ENCODE peak calls at places on chromosomes 5 and 9, in five cellular contexts. R is HEK293T, M is HepG2, N is GM12878, V is H1. C is an unnamed sample.

GRCh38 chr5:125056641-125057345 is 310.4 kb upstream of the ZNF608 start:
- DNase-seq in R (no peak), M (no peak), N (no peak), V (no peak), C (no peak)

GRCh38 chr9:96217756-96218693 is 84.0 kb downstream of the HSD17B3 start:
- DNase-seq in R (peak; percentile 90), M (peak; percentile 28), N (no peak), V (peak; percentile 95), C (peak; percentile 56)

GRCh38 chr9:78303377-78304062 is 6.6 kb downstream of the PSAT1 start:
- DNase-seq in R (no peak), M (no peak), N (no peak), V (no peak), C (no peak)

GRCh38 chr9:79360387-79361347 is 211.1 kb upstream of the TLE4 start:
- DNase-seq in R (no peak), M (no peak), N (no peak), V (no peak), C (peak; percentile 49)

GRCh38 chr5:71907001-71907564 is 188.0 kb downstream of the CARTPT start:
- DNase-seq in R (no peak), M (no peak), N (peak; percentile 26), V (no peak), C (no peak)

GRCh38 chr9:131117111-131117761 is 8.2 kb upstream of the NUP214 start:
- DNase-seq in R (no peak), M (no peak), N (no peak), V (no peak), C (no peak)

GRCh38 chr5:51387854-51388320 is 4.6 kb downstream of the ISL1 start:
- DNase-seq in R (no peak), M (no peak), N (no peak), V (no peak), C (no peak)

GRCh38 chr5:89967806-89968444 is 441.6 kb downstream of the CETN3 start:
- DNase-seq in R (no peak), M (no peak), N (no peak), V (no peak), C (no peak)

GRCh38 chr5:125043781-125044391 is 297.4 kb upstream of the ZNF608 start:
- DNase-seq in R (peak; percentile 48), M (no peak), N (no peak), V (no peak), C (no peak)

GRCh38 chr5:124951676-124952075 is 205.2 kb upstream of the ZNF608 start:
- DNase-seq in R (no peak), M (no peak), N (peak; percentile 53), V (no peak), C (no peak)

GRCh38 chr5:128105203-128105602 is 21.6 kb downstream of the SLC12A2 start:
- DNase-seq in R (no peak), M (no peak), N (no peak), V (no peak), C (no peak)

GRCh38 chr9:92094655-92095054 is 20.6 kb downstream of the SPTLC1 start:
- DNase-seq in R (no peak), M (peak; percentile 5), N (no peak), V (no peak), C (no peak)

GRCh38 chr9:132673355-132673754 is 3.1 kb downstream of the GTF3C4 start:
- DNase-seq in R (peak; percentile 38), M (peak; percentile 64), N (no peak), V (no peak), C (no peak)

GRCh38 chr5:438481-438981 is 4.4 kb upstream of the EXOC3 start:
- DNase-seq in R (no peak), M (no peak), N (no peak), V (no peak), C (no peak)

GRCh38 chr5:112886975-112887374 is 25.9 kb downstream of the SRP19 start:
- DNase-seq in R (no peak), M (no peak), N (no peak), V (no peak), C (no peak)

GRCh38 chr9:132946624-132947295 is 2.3 kb upstream of the TSC1 start:
- DNase-seq in R (no peak), M (peak; percentile 40), N (no peak), V (no peak), C (peak; percentile 68)

GRCh38 chr9:137275203-137275936 is 2.2 kb upstream of the TOR4A start:
- DNase-seq in R (no peak), M (no peak), N (no peak), V (peak; percentile 50), C (no peak)

GRCh38 chr9:80884180-80884579 is 805.2 kb downstream of the TLE1 start:
- DNase-seq in R (no peak), M (no peak), N (no peak), V (no peak), C (no peak)

GRCh38 chr5:169850407-169850806 is 129.9 kb downstream of the INSYN2B start:
- DNase-seq in R (no peak), M (no peak), N (no peak), V (no peak), C (no peak)

GRCh38 chr9:77593528-77593927 is 54.6 kb downstream of the GNA14 start:
- DNase-seq in R (no peak), M (no peak), N (no peak), V (no peak), C (no peak)

DNA sequence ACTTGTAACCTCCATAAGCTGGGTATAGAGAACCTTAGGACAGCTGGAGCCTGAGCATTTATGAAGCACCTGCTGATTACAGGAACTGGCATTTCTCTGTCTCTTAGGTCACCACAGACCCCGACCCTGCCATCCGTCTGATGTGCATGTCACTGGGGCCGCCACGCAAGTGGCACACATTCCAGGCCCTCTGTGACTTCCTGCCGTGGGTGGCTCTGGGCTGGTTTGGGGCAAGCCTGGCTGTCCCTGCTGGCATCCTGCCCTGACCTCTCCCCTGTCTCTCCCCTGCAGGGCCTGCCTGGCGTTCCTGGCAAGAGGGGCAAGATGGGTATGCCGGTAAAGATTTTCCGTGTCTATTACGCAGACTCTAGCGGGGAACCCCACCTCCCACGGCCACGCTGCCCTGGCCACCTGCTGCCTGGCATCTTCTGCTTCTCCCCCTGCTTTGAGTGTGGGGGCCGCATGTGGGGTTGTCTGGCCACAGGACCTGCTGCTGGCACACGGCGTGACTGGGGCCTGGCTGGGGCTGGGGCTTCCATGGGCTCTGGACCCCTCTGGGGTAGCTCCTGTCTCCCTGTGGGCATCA is 55.4 kb downstream of the COL27A1 start:
- DNase-seq in R (no peak), M (no peak), N (no peak), V (no peak), C (no peak)
- TF ChIP-seq SUZ12 in R (no peak), M (no peak), N (no peak), V (no peak), C (no peak)

GRCh38 chr9:104868687-104869404 is 59.1 kb downstream of the ABCA1 start:
- DNase-seq in R (peak; percentile 78), M (no peak), N (no peak), V (peak; percentile 54), C (peak; percentile 83)
- TF ChIP-seq SUZ12 in R (no peak), M (no peak), N (no peak), V (no peak), C (no peak)

DNA sequence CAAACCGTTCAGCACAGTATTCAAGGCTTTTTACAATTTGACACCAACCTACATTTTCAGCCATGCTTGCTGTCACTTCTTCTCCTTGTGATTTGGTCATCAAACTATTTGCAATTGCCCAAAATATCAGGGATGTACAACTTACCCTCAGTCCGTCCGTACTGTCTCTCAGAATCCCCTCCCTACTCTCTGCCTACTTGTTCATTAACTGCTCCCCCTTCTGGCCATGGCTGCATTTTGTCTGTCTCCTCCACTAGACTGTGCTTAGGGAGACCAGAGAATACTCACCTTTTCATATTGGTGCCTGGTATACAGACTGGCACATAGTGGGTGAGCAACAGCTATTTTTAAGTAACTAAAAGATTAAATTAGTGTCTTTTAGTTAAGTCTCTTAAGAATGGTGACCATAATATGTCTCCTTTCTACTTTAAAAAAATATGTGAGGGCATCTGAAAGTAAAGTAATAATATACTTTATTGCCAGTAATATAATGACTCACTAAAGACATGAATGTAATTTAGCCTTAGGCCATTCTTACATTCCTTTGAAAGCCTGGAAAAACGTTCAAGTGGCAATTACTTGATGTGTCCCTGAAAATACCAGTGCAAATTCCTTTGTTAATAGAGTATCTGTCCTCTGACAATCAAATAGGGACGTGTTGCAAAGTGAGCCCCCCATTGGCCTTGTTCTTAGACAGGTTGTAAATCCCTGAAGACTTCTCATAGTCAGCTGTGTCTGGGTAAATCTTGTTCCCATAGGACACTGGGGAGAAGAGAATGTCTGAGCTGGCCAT is 27.8 kb downstream of the PRLR start:
- DNase-seq in R (peak; percentile 46), M (peak; percentile 70), N (no peak), V (peak; percentile 78), C (peak; percentile 55)
- TF ChIP-seq SUZ12 in R (no peak), M (no peak), N (no peak), V (no peak), C (no peak)

DNA sequence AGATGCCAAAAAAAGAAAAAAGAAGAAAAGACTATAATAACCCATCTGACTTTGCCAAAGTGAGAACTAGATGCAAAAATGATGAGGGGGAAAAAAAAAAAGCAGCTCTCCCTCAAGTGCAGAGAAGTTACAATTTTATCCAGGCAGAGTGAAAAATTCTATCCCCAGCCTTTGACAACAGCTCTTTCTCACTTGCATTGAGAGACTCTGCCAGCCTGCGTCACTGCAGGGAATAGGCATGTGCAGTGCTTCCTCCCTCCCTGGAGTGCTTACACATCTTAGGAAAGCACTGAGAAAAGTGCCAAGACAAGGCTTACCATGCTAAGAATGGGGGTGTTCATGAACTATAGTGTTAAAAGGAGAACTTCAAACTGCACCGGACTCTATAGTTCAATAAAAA is 418.6 kb upstream of the TYRP1 start:
- DNase-seq in R (no peak), M (no peak), N (no peak), V (no peak), C (no peak)
- TF ChIP-seq SUZ12 in R (no peak), M (no peak), N (no peak), V (no peak), C (no peak)

DNA sequence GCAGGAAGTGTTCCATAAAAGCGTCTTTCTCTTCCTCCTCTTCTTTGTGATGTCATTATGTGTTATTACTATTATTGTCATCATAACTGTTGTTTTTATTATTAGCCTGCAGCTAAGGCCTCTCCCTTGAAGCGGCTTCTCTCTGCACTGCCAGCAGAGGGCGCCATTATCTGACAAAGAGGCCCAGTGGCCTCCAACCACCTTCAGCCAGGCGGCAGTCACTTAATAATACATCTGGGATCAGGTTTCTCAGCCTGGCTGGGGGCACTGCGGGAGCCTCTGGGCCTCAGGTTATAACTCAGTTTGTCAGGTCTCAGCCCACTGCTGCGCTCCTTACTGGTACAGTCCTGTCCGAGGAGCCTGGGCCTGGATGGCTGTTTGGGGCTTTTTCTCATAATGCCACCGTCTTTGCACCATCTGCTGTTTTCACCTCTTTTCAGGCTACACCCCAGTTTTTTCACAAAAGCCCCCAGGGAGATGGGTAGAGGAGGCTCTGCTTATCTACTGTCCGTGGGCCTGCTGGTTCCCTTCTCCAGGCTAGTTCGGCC is 281.9 kb downstream of the NSG2 start:
- DNase-seq in R (peak; percentile 97), M (peak; percentile 42), N (no peak), V (peak; percentile 88), C (peak; percentile 79)
- TF ChIP-seq SUZ12 in R (no peak), M (no peak), N (no peak), V (no peak), C (no peak)

DNA sequence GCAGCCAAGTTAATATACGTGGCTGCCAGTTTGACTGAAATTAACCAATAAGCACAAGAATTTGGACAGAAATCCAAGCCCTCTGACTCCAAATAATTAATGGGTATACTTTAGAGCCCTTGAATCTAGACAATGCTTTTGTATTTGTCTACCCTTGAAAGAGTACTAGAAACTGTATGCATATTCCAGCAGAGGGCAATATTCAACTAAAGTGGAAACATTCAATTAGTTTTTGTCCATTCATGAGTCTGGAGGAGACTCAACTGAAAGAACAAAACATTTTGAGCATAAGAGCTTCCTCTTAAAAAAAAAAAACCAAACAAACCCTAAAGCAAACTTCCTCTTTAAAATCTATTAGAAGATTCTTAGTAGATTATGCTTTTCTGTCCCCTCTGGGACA is 157.8 kb downstream of the ARHGEF28 start:
- DNase-seq in R (no peak), M (peak; percentile 26), N (no peak), V (no peak), C (no peak)
- TF ChIP-seq SUZ12 in R (no peak), M (no peak), N (no peak), V (no peak), C (no peak)

C was measured in NT2/D1.